ENCODE peak calls at places on chromosomes 2 and 18, in four cellular contexts. One of them, this sample, is unnamed.

GRCh38 chr2:196742685-196743084 is 56.8 kb downstream of the GTF3C3 start:
- DNase-seq in A549: no peak
- DNase-seq in tibial nerve: no peak
- DNase-seq in naive thymus-derived CD4-positive, alpha-beta T cell: no peak
- DNase-seq in this sample: no peak

GRCh38 chr2:240576436-240577205 is 8.3 kb downstream of the RNPEPL1 start:
- DNase-seq in A549: no peak
- DNase-seq in naive thymus-derived CD4-positive, alpha-beta T cell: no peak
- DNase-seq in tibial nerve: no peak
- DNase-seq in this sample: no peak

GRCh38 chr2:18454692-18455255 is 105.7 kb downstream of the RDH14 start:
- DNase-seq in naive thymus-derived CD4-positive, alpha-beta T cell: no peak
- DNase-seq in A549: no peak
- DNase-seq in tibial nerve: no peak
- DNase-seq in this sample: no peak

GRCh38 chr18:76823574-76823973 is 1.2 kb downstream of the ZNF236 start:
- DNase-seq in tibial nerve: no peak
- DNase-seq in naive thymus-derived CD4-positive, alpha-beta T cell: no peak
- DNase-seq in A549: peak; percentile 47
- DNase-seq in this sample: peak; percentile 67

GRCh38 chr2:109330056-109330455 is 201.1 kb downstream of the SH3RF3 start:
- DNase-seq in tibial nerve: no peak
- DNase-seq in naive thymus-derived CD4-positive, alpha-beta T cell: no peak
- DNase-seq in A549: no peak
- DNase-seq in this sample: no peak

GRCh38 chr18:29840101-29840500 is 1202.4 kb downstream of the DSC3 start:
- DNase-seq in naive thymus-derived CD4-positive, alpha-beta T cell: no peak
- DNase-seq in A549: no peak
- DNase-seq in tibial nerve: no peak
- DNase-seq in this sample: no peak

GRCh38 chr2:19835818-19836281 is 65.9 kb downstream of the TTC32 start:
- DNase-seq in naive thymus-derived CD4-positive, alpha-beta T cell: no peak
- DNase-seq in tibial nerve: no peak
- DNase-seq in A549: no peak
- DNase-seq in this sample: no peak

GRCh38 chr2:195252018-195252417 is 405.0 kb upstream of the SLC39A10 start:
- DNase-seq in tibial nerve: no peak
- DNase-seq in naive thymus-derived CD4-positive, alpha-beta T cell: no peak
- DNase-seq in A549: no peak
- DNase-seq in this sample: no peak

GRCh38 chr2:54313147-54313546 is 57.1 kb upstream of the TSPYL6 start:
- DNase-seq in naive thymus-derived CD4-positive, alpha-beta T cell: no peak
- DNase-seq in A549: no peak
- DNase-seq in tibial nerve: no peak
- DNase-seq in this sample: no peak

GRCh38 chr2:156752042-156752441 is 315.9 kb downstream of the GPD2 start:
- DNase-seq in naive thymus-derived CD4-positive, alpha-beta T cell: no peak
- DNase-seq in A549: no peak
- DNase-seq in tibial nerve: no peak
- DNase-seq in this sample: no peak

GRCh38 chr18:47969851-47970250 is 39.4 kb upstream of the SMAD2 start:
- DNase-seq in A549: no peak
- DNase-seq in tibial nerve: no peak
- DNase-seq in naive thymus-derived CD4-positive, alpha-beta T cell: no peak
- DNase-seq in this sample: no peak

GRCh38 chr2:9752441-9753275 is 90.6 kb upstream of the TAF1B start:
- DNase-seq in tibial nerve: no peak
- DNase-seq in A549: peak; percentile 93
- DNase-seq in naive thymus-derived CD4-positive, alpha-beta T cell: no peak
- DNase-seq in this sample: no peak

GRCh38 chr2:151849413-151850010 is 21.3 kb upstream of the ARL5A start:
- DNase-seq in A549: no peak
- DNase-seq in tibial nerve: no peak
- DNase-seq in naive thymus-derived CD4-positive, alpha-beta T cell: no peak
- DNase-seq in this sample: no peak

GRCh38 chr2:240526521-240526920 is 31.3 kb downstream of the ANKMY1 start:
- DNase-seq in A549: no peak
- DNase-seq in naive thymus-derived CD4-positive, alpha-beta T cell: no peak
- DNase-seq in tibial nerve: no peak
- DNase-seq in this sample: no peak

GRCh38 chr2:19256239-19256638 is 102.2 kb downstream of the OSR1 start:
- DNase-seq in tibial nerve: no peak
- DNase-seq in A549: no peak
- DNase-seq in naive thymus-derived CD4-positive, alpha-beta T cell: no peak
- DNase-seq in this sample: no peak

GRCh38 chr2:70141754-70142589 is 48.8 kb downstream of the C2orf42 start:
- DNase-seq in A549: peak; percentile 51
- DNase-seq in naive thymus-derived CD4-positive, alpha-beta T cell: no peak
- DNase-seq in tibial nerve: no peak
- DNase-seq in this sample: no peak

GRCh38 chr18:45014047-45014501 is 333.4 kb downstream of the SETBP1 start:
- DNase-seq in A549: peak; percentile 33
- DNase-seq in tibial nerve: no peak
- DNase-seq in naive thymus-derived CD4-positive, alpha-beta T cell: no peak
- DNase-seq in this sample: no peak

GRCh38 chr18:3898866-3899613 is 449.1 kb downstream of the TGIF1 start:
- DNase-seq in A549: no peak
- DNase-seq in tibial nerve: no peak
- DNase-seq in naive thymus-derived CD4-positive, alpha-beta T cell: no peak
- DNase-seq in this sample: no peak

GRCh38 chr2:214378455-214379103 is 32.3 kb upstream of the VWC2L start:
- DNase-seq in tibial nerve: no peak
- DNase-seq in A549: no peak
- DNase-seq in naive thymus-derived CD4-positive, alpha-beta T cell: no peak
- DNase-seq in this sample: no peak

GRCh38 chr2:79940366-79940765 is 364.2 kb downstream of the LRRTM1 start:
- DNase-seq in A549: no peak
- DNase-seq in naive thymus-derived CD4-positive, alpha-beta T cell: no peak
- DNase-seq in tibial nerve: no peak
- DNase-seq in this sample: no peak

GRCh38 chr18:25651553-25651952 is 299.6 kb upstream of the ZNF521 start:
- DNase-seq in naive thymus-derived CD4-positive, alpha-beta T cell: no peak
- DNase-seq in A549: no peak
- DNase-seq in tibial nerve: no peak
- DNase-seq in this sample: no peak

GRCh38 chr18:35417223-35417622 is 40.1 kb upstream of the ZNF396 start:
- DNase-seq in tibial nerve: no peak
- DNase-seq in A549: no peak
- DNase-seq in naive thymus-derived CD4-positive, alpha-beta T cell: no peak
- DNase-seq in this sample: no peak

GRCh38 chr18:50194623-50195532 is at the start of gene MYO5B:
- DNase-seq in tibial nerve: no peak
- DNase-seq in naive thymus-derived CD4-positive, alpha-beta T cell: peak; percentile 35
- DNase-seq in A549: peak; percentile 13
- DNase-seq in this sample: peak; percentile 49

GRCh38 chr18:21820035-21820810 is 79.6 kb downstream of the MIB1 start:
- DNase-seq in naive thymus-derived CD4-positive, alpha-beta T cell: no peak
- DNase-seq in A549: peak; percentile 31
- DNase-seq in tibial nerve: no peak
- DNase-seq in this sample: no peak

GRCh38 chr2:36367497-36368353 is 12.1 kb downstream of the CRIM1 start:
- DNase-seq in A549: no peak
- DNase-seq in tibial nerve: no peak
- DNase-seq in naive thymus-derived CD4-positive, alpha-beta T cell: no peak
- DNase-seq in this sample: no peak

GRCh38 chr2:20592106-20593071 is 58.5 kb downstream of the HS1BP3 start:
- DNase-seq in tibial nerve: no peak
- DNase-seq in A549: no peak
- DNase-seq in naive thymus-derived CD4-positive, alpha-beta T cell: no peak
- DNase-seq in this sample: no peak

GRCh38 chr18:36348971-36349417 is 51.5 kb downstream of the FHOD3 start:
- DNase-seq in naive thymus-derived CD4-positive, alpha-beta T cell: no peak
- DNase-seq in A549: no peak
- DNase-seq in tibial nerve: no peak
- DNase-seq in this sample: no peak

GRCh38 chr2:230671117-230671516 is 41.5 kb upstream of the CAB39 start:
- DNase-seq in tibial nerve: no peak
- DNase-seq in naive thymus-derived CD4-positive, alpha-beta T cell: no peak
- DNase-seq in A549: no peak
- DNase-seq in this sample: no peak

GRCh38 chr2:228655341-228655740 is 473.9 kb upstream of the SPHKAP start:
- DNase-seq in A549: no peak
- DNase-seq in tibial nerve: no peak
- DNase-seq in naive thymus-derived CD4-positive, alpha-beta T cell: no peak
- DNase-seq in this sample: no peak

GRCh38 chr18:68104036-68104435 is 587.5 kb upstream of the DSEL start:
- DNase-seq in A549: no peak
- DNase-seq in naive thymus-derived CD4-positive, alpha-beta T cell: no peak
- DNase-seq in tibial nerve: no peak
- DNase-seq in this sample: no peak

GRCh38 chr2:165455940-165456479 is 13.5 kb upstream of the CSRNP3 start:
- DNase-seq in A549: no peak
- DNase-seq in naive thymus-derived CD4-positive, alpha-beta T cell: no peak
- DNase-seq in tibial nerve: no peak
- DNase-seq in this sample: no peak

GRCh38 chr18:4204151-4204720 is 250.9 kb downstream of the DLGAP1 start:
- DNase-seq in naive thymus-derived CD4-positive, alpha-beta T cell: no peak
- DNase-seq in tibial nerve: no peak
- DNase-seq in A549: no peak
- DNase-seq in this sample: no peak

GRCh38 chr18:23964282-23965238 is 50.0 kb upstream of the TTC39C start:
- DNase-seq in A549: no peak
- DNase-seq in naive thymus-derived CD4-positive, alpha-beta T cell: peak; percentile 58
- DNase-seq in tibial nerve: no peak
- DNase-seq in this sample: no peak

GRCh38 chr2:27798948-27799645 is 27.6 kb downstream of the MRPL33 start:
- DNase-seq in A549: peak; percentile 94
- DNase-seq in tibial nerve: peak; percentile 54
- DNase-seq in naive thymus-derived CD4-positive, alpha-beta T cell: no peak
- DNase-seq in this sample: no peak

GRCh38 chr2:214808961-214809750 is at the start of gene BARD1:
- DNase-seq in A549: peak; percentile 46
- DNase-seq in tibial nerve: peak; percentile 45
- DNase-seq in naive thymus-derived CD4-positive, alpha-beta T cell: peak; percentile 61
- DNase-seq in this sample: peak; percentile 54

GRCh38 chr2:11945139-11946126 is 199.0 kb downstream of the LPIN1 start:
- DNase-seq in A549: no peak
- DNase-seq in naive thymus-derived CD4-positive, alpha-beta T cell: no peak
- DNase-seq in tibial nerve: no peak
- DNase-seq in this sample: no peak

GRCh38 chr2:8427211-8427610 is 254.6 kb upstream of the ID2 start:
- DNase-seq in tibial nerve: no peak
- DNase-seq in naive thymus-derived CD4-positive, alpha-beta T cell: no peak
- DNase-seq in A549: no peak
- DNase-seq in this sample: no peak

GRCh38 chr2:68768951-68769350 is 34.3 kb downstream of the ARHGAP25 start:
- DNase-seq in tibial nerve: no peak
- DNase-seq in naive thymus-derived CD4-positive, alpha-beta T cell: no peak
- DNase-seq in A549: no peak
- DNase-seq in this sample: no peak
- H3K4me1 ChIP-seq in tibial nerve: peaks cover 11% of the 10 kb centered on the region
- H3K4me1 ChIP-seq in naive thymus-derived CD4-positive, alpha-beta T cell: peaks cover 97% of the 10 kb centered on the region
- H3K4me1 ChIP-seq in A549: no peaks in the 10 kb centered on the region
- H3K4me1 ChIP-seq in this sample: no peaks in the 10 kb centered on the region

DNA sequence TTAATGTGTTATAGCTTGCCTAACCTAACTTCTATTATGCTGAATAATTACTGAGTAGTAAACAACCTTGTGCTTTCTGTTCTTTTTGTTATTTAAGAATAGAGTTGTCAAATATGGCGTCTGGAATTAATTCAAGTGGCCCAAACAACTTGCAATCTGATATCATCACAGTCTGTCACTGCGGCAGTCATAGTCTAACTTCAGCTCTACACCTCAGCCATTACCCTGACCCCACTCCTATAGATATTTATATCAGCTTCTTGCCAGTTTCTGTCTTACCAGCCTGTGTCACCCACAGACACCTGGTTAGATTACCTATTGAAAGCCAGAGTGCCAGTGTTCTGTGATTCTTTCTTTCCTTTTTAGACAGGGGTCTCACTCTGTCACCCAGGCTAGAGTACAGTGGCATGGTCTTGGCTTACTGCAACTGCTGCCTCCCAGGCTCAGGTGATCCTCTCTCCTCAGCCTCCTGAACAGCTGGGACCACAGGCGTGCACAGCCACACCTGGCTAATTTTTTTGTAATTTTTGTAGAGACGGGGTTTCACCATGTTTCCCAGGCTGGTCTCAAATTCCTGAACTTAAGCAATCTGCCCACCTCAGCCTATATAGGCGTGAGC is 14.1 kb upstream of the KLHL41 start:
- DNase-seq in A549: no peak
- DNase-seq in naive thymus-derived CD4-positive, alpha-beta T cell: no peak
- DNase-seq in tibial nerve: no peak
- DNase-seq in this sample: no peak
- H3K4me3 ChIP-seq in A549: no peak overlapping the region
- H3K4me3 ChIP-seq in naive thymus-derived CD4-positive, alpha-beta T cell: no peak overlapping the region
- H3K4me3 ChIP-seq in tibial nerve: no peak overlapping the region
- H3K4me3 ChIP-seq in this sample: no peak overlapping the region

DNA sequence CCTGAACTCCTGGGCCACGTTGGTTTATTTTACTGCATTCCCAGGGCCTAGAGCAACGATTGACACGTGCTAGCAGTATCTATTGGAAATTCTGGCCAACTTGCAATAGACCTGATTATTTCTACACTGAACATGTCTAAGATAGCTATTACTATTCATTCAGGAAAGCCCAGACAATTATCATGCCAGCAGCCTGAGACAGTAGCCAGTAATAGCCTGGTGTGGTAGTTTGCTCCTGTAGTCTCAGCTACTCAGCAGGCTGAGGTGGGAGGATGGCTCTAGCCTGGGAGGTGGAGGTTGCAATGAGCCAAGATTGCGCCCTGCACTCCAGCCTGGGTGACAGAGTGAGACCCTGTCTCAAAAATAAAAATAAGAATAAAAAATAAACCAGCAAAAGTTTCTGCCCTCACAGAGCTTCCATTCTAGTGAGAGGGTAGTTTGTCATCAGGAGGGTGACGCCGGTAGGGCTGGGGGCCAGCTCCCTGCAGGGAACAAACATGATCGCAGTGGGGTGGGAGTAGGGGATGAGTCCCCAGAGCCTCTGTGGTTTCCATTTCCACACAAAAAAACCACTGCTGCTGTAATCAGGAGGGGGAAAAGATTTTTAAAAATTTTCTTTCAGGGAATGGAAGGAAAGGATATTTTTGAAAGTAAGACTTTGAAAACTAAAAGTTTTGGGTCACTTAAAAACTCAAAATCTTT is 4.3 kb downstream of the CASP8 start:
- DNase-seq in naive thymus-derived CD4-positive, alpha-beta T cell: no peak
- DNase-seq in tibial nerve: no peak
- DNase-seq in A549: no peak
- DNase-seq in this sample: no peak
- H3K4me1 ChIP-seq in naive thymus-derived CD4-positive, alpha-beta T cell: peaks cover 59% of the 10 kb centered on the region
- H3K4me1 ChIP-seq in tibial nerve: peaks cover 4% of the 10 kb centered on the region
- H3K4me1 ChIP-seq in A549: peaks cover 19% of the 10 kb centered on the region
- H3K4me1 ChIP-seq in this sample: no peaks in the 10 kb centered on the region

GRCh38 chr2:236554629-236555282 is 14.9 kb upstream of the ACKR3 start:
- DNase-seq in naive thymus-derived CD4-positive, alpha-beta T cell: peak; percentile 35
- DNase-seq in tibial nerve: no peak
- DNase-seq in A549: no peak
- DNase-seq in this sample: no peak
- H3K4me3 ChIP-seq in naive thymus-derived CD4-positive, alpha-beta T cell: no peak overlapping the region
- H3K4me3 ChIP-seq in tibial nerve: no peak overlapping the region
- H3K4me3 ChIP-seq in A549: no peak overlapping the region
- H3K4me3 ChIP-seq in this sample: no peak overlapping the region